ENCODE peak calls at places on chromosomes 12 and 14, in four cellular contexts. K, M, Q and Z are unnamed samples.

GRCh38 chr12:131092911-131093901 is 139.5 kb downstream of the ADGRD1 start:
- DNase-seq in K (no peak), M (peak; percentile 92), Q (no peak), Z (no peak)

GRCh38 chr12:57031228-57031670 is 14.9 kb upstream of the TAC3 start:
- DNase-seq in K (no peak), M (peak; percentile 61), Q (no peak), Z (no peak)

GRCh38 chr12:6146509-6146908 is 22.0 kb upstream of the VWF start:
- DNase-seq in K (no peak), M (no peak), Q (no peak), Z (no peak)

GRCh38 chr12:26164118-26164517 is 31.3 kb upstream of the SSPN start:
- DNase-seq in K (no peak), M (no peak), Q (no peak), Z (no peak)

GRCh38 chr12:93979189-93979588 is 169.2 kb upstream of the PLXNC1 start:
- DNase-seq in K (peak; percentile 5), M (peak; percentile 46), Q (no peak), Z (peak; percentile 15)

GRCh38 chr14:70254476-70254961 is 65.8 kb upstream of the SLC8A3 start:
- DNase-seq in K (no peak), M (peak; percentile 11), Q (no peak), Z (peak; percentile 14)

GRCh38 chr14:91223028-91223783 is 21.3 kb downstream of the GPR68 start:
- DNase-seq in K (no peak), M (peak; percentile 64), Q (no peak), Z (no peak)

GRCh38 chr12:67578976-67579661 is 69.4 kb upstream of the DYRK2 start:
- DNase-seq in K (peak; percentile 1), M (peak; percentile 6), Q (no peak), Z (peak; percentile 40)

GRCh38 chr12:67155863-67156262 is 113.3 kb upstream of the CAND1 start:
- DNase-seq in K (no peak), M (no peak), Q (no peak), Z (peak; percentile 26)

GRCh38 chr14:75531256-75531655 is 9.0 kb downstream of the BATF start:
- DNase-seq in K (no peak), M (no peak), Q (no peak), Z (no peak)

GRCh38 chr14:101598159-101598558 is 36.9 kb downstream of the DIO3 start:
- DNase-seq in K (no peak), M (no peak), Q (no peak), Z (no peak)

GRCh38 chr12:56591111-56591510 is 39.0 kb downstream of the BAZ2A start:
- DNase-seq in K (no peak), M (no peak), Q (no peak), Z (no peak)

GRCh38 chr12:3553681-3554546 is 62.9 kb downstream of the PRMT8 start:
- DNase-seq in K (no peak), M (peak; percentile 50), Q (no peak), Z (no peak)

GRCh38 chr14:37027188-37027824 is 145.1 kb downstream of the SLC25A21 start:
- DNase-seq in K (no peak), M (peak; percentile 90), Q (no peak), Z (no peak)

GRCh38 chr12:117309276-117309885 is 52.0 kb downstream of the NOS1 start:
- DNase-seq in K (no peak), M (no peak), Q (no peak), Z (no peak)

GRCh38 chr12:114412307-114412706 is 6.4 kb upstream of the TBX5 start:
- DNase-seq in K (no peak), M (no peak), Q (no peak), Z (no peak)

GRCh38 chr14:71230897-71231296 is 323.6 kb downstream of the PCNX1 start:
- DNase-seq in K (no peak), M (no peak), Q (no peak), Z (no peak)

GRCh38 chr14:86673523-86673969 is 1143.6 kb downstream of the FLRT2 start:
- DNase-seq in K (no peak), M (no peak), Q (no peak), Z (no peak)

GRCh38 chr12:104427547-104427938 is 29.2 kb upstream of the CHST11 start:
- DNase-seq in K (no peak), M (no peak), Q (no peak), Z (no peak)

GRCh38 chr12:121128908-121129704 is 3.6 kb upstream of the P2RX7 start:
- DNase-seq in K (peak; percentile 76), M (peak; percentile 98), Q (no peak), Z (no peak)

GRCh38 chr12:40016960-40017359 is 88.9 kb downstream of the SLC2A13 start:
- DNase-seq in K (no peak), M (peak; percentile 74), Q (peak; percentile 6), Z (peak; percentile 4)

GRCh38 chr12:64608901-64609542 is 1.3 kb upstream of the RASSF3 start:
- DNase-seq in K (peak; percentile 38), M (peak; percentile 76), Q (no peak), Z (peak; percentile 52)

GRCh38 chr14:75067212-75067611 is 2.2 kb upstream of the ZC2HC1C start:
- DNase-seq in K (no peak), M (no peak), Q (no peak), Z (no peak)

GRCh38 chr14:73713206-73713803 is 879 bp downstream of the PNMA1 start:
- DNase-seq in K (no peak), M (no peak), Q (no peak), Z (no peak)

GRCh38 chr14:49306152-49306751 is 279.9 kb downstream of the RPS29 start:
- DNase-seq in K (no peak), M (peak; percentile 34), Q (no peak), Z (peak; percentile 4)

GRCh38 chr12:6201199-6201608 is 1.0 kb downstream of the CD9 start:
- DNase-seq in K (no peak), M (no peak), Q (no peak), Z (no peak)